ENCODE peak calls at places on chromosomes 4 and X, in seven cellular contexts. One of them, this sample, is unnamed.
A peak's percentile ranks its signal among the peaks of the same experiment; 100 is the strongest.

GRCh38 chrX:113966791-113967190 is 617.1 kb upstream of the HTR2C start:
- DNase-seq in HEK293T: no peak
- DNase-seq in transverse colon: no peak
- DNase-seq in T-helper 9 cell: no peak
- DNase-seq in NAMALWA: no peak
- DNase-seq in lower lobe of right lung: no peak
- DNase-seq in foreskin fibroblast: no peak
- DNase-seq in this sample: no peak

GRCh38 chr4:26206339-26206738 is 114.5 kb upstream of the RBPJ start:
- DNase-seq in HEK293T: no peak
- DNase-seq in transverse colon: no peak
- DNase-seq in T-helper 9 cell: no peak
- DNase-seq in NAMALWA: no peak
- DNase-seq in lower lobe of right lung: no peak
- DNase-seq in foreskin fibroblast: peak; percentile 84
- DNase-seq in this sample: no peak

GRCh38 chr4:53962516-53963225 is 101.7 kb downstream of the CHIC2 start:
- DNase-seq in HEK293T: no peak
- DNase-seq in transverse colon: no peak
- DNase-seq in T-helper 9 cell: no peak
- DNase-seq in NAMALWA: no peak
- DNase-seq in lower lobe of right lung: no peak
- DNase-seq in foreskin fibroblast: peak; percentile 89
- DNase-seq in this sample: no peak

GRCh38 chr4:184598753-184599491 is 50.3 kb downstream of the CASP3 start:
- DNase-seq in HEK293T: no peak
- DNase-seq in transverse colon: no peak
- DNase-seq in T-helper 9 cell: no peak
- DNase-seq in NAMALWA: no peak
- DNase-seq in lower lobe of right lung: no peak
- DNase-seq in foreskin fibroblast: no peak
- DNase-seq in this sample: no peak

GRCh38 chr4:56692576-56692975 is 11.5 kb upstream of the HOPX start:
- DNase-seq in HEK293T: no peak
- DNase-seq in transverse colon: no peak
- DNase-seq in T-helper 9 cell: no peak
- DNase-seq in NAMALWA: no peak
- DNase-seq in lower lobe of right lung: no peak
- DNase-seq in foreskin fibroblast: no peak
- DNase-seq in this sample: no peak

GRCh38 chr4:104022871-104023270 is 303.1 kb upstream of the TACR3 start:
- DNase-seq in HEK293T: no peak
- DNase-seq in transverse colon: no peak
- DNase-seq in T-helper 9 cell: no peak
- DNase-seq in NAMALWA: no peak
- DNase-seq in lower lobe of right lung: no peak
- DNase-seq in foreskin fibroblast: no peak
- DNase-seq in this sample: no peak

GRCh38 chrX:40049084-40049641 is 48.6 kb downstream of the BCOR start:
- DNase-seq in HEK293T: no peak
- DNase-seq in transverse colon: no peak
- DNase-seq in T-helper 9 cell: no peak
- DNase-seq in NAMALWA: no peak
- DNase-seq in lower lobe of right lung: no peak
- DNase-seq in foreskin fibroblast: no peak
- DNase-seq in this sample: no peak

GRCh38 chr4:112801341-112801740 is 164.4 kb downstream of the LARP7 start:
- DNase-seq in HEK293T: no peak
- DNase-seq in transverse colon: no peak
- DNase-seq in T-helper 9 cell: no peak
- DNase-seq in NAMALWA: no peak
- DNase-seq in lower lobe of right lung: no peak
- DNase-seq in foreskin fibroblast: no peak
- DNase-seq in this sample: no peak

GRCh38 chr4:53785996-53786395 is 194.7 kb upstream of the LNX1 start:
- DNase-seq in HEK293T: no peak
- DNase-seq in transverse colon: no peak
- DNase-seq in T-helper 9 cell: no peak
- DNase-seq in NAMALWA: no peak
- DNase-seq in lower lobe of right lung: no peak
- DNase-seq in foreskin fibroblast: no peak
- DNase-seq in this sample: no peak

GRCh38 chrX:87572911-87573310 is 55.3 kb downstream of the KLHL4 start:
- DNase-seq in HEK293T: no peak
- DNase-seq in transverse colon: no peak
- DNase-seq in T-helper 9 cell: no peak
- DNase-seq in NAMALWA: no peak
- DNase-seq in lower lobe of right lung: no peak
- DNase-seq in foreskin fibroblast: no peak
- DNase-seq in this sample: no peak

GRCh38 chrX:80430826-80431501 is 10.7 kb downstream of the TENT5D start:
- DNase-seq in HEK293T: peak; percentile 4
- DNase-seq in transverse colon: no peak
- DNase-seq in T-helper 9 cell: no peak
- DNase-seq in NAMALWA: peak; percentile 27
- DNase-seq in lower lobe of right lung: no peak
- DNase-seq in foreskin fibroblast: no peak
- DNase-seq in this sample: no peak

GRCh38 chr4:143455211-143455610 is 58.3 kb upstream of the SMARCA5 start:
- DNase-seq in HEK293T: no peak
- DNase-seq in transverse colon: no peak
- DNase-seq in T-helper 9 cell: no peak
- DNase-seq in NAMALWA: no peak
- DNase-seq in lower lobe of right lung: no peak
- DNase-seq in foreskin fibroblast: no peak
- DNase-seq in this sample: no peak

GRCh38 chrX:87434618-87435017 is 83.0 kb upstream of the KLHL4 start:
- DNase-seq in HEK293T: no peak
- DNase-seq in transverse colon: no peak
- DNase-seq in T-helper 9 cell: no peak
- DNase-seq in NAMALWA: no peak
- DNase-seq in lower lobe of right lung: no peak
- DNase-seq in foreskin fibroblast: no peak
- DNase-seq in this sample: no peak

GRCh38 chr4:164081371-164081770 is 586.9 kb downstream of the TMA16 start:
- DNase-seq in HEK293T: no peak
- DNase-seq in transverse colon: no peak
- DNase-seq in T-helper 9 cell: no peak
- DNase-seq in NAMALWA: no peak
- DNase-seq in lower lobe of right lung: no peak
- DNase-seq in foreskin fibroblast: no peak
- DNase-seq in this sample: no peak